ENCODE peak calls at places on chromosome 9, in eight cellular contexts. P is GM04504; A is caudate nucleus; T is hypothalamus; H is iPS DF 6.9; N is effector memory CD8-positive, alpha-beta T cell; D is stimulated activated CD4-positive, alpha-beta T cell treated with anti-CD3 and anti-CD28 coated beads, Interleukin-2, amount 100 ng/mL, for 24 hours; S is GM12892. F is an unnamed sample.

GRCh38 chr9:90012825-90013425 is 408.1 kb downstream of the GADD45G start:
- DNase-seq in P (no peak), A (no peak), T (no peak), H (no peak), N (no peak), D (no peak), S (no peak), F (no peak)

GRCh38 chr9:98795295-98795955 is 930 bp downstream of the ANKS6 start:
- DNase-seq in P (no peak), A (no peak), T (no peak), H (no peak), N (no peak), D (no peak), S (no peak), F (no peak)

GRCh38 chr9:72863456-72864094 is 89.3 kb downstream of the ALDH1A1 start:
- DNase-seq in P (no peak), A (no peak), T (no peak), H (no peak), N (no peak), D (no peak), S (no peak), F (no peak)

GRCh38 chr9:128125575-128126354 is 1.8 kb downstream of the PTGES2 start:
- DNase-seq in P (no peak), A (no peak), T (no peak), H (no peak), N (no peak), D (no peak), S (no peak), F (no peak)

GRCh38 chr9:36772449-36773370 is 200.0 kb downstream of the MELK start:
- DNase-seq in P (no peak), A (no peak), T (no peak), H (no peak), N (no peak), D (no peak), S (no peak), F (no peak)

GRCh38 chr9:127706836-127707241 is at the start of gene CFAP157:
- DNase-seq in P (no peak), A (no peak), T (no peak), H (no peak), N (no peak), D (no peak), S (no peak), F (no peak)

GRCh38 chr9:72592501-72593403 is 71.3 kb downstream of the TMC1 start:
- DNase-seq in P (no peak), A (no peak), T (no peak), H (peak; percentile 64), N (peak; percentile 23), D (peak; percentile 25), S (no peak), F (peak; percentile 52)

GRCh38 chr9:117546894-117547293 is 132.0 kb upstream of the ASTN2 start:
- DNase-seq in P (no peak), A (no peak), T (no peak), H (no peak), N (no peak), D (no peak), S (no peak), F (peak; percentile 7)

GRCh38 chr9:38389313-38389712 is 3.2 kb upstream of the ALDH1B1 start:
- DNase-seq in P (no peak), A (no peak), T (no peak), H (no peak), N (no peak), D (no peak), S (no peak), F (no peak)

GRCh38 chr9:14309403-14309802 is 4.5 kb downstream of the NFIB start:
- DNase-seq in P (no peak), A (no peak), T (no peak), H (no peak), N (no peak), D (no peak), S (no peak), F (no peak)

GRCh38 chr9:98791147-98792095 is 4.9 kb downstream of the ANKS6 start:
- DNase-seq in P (peak; percentile 95), A (peak; percentile 26), T (peak; percentile 10), H (peak; percentile 75), N (peak; percentile 56), D (peak; percentile 66), S (peak; percentile 60), F (peak; percentile 88)

GRCh38 chr9:6214903-6215302 is 704 bp upstream of the IL33 start:
- DNase-seq in P (peak; percentile 17), A (no peak), T (no peak), H (no peak), N (no peak), D (no peak), S (no peak), F (no peak)

GRCh38 chr9:127976498-127976897 is 4.3 kb downstream of the EEIG1 start:
- DNase-seq in P (no peak), A (no peak), T (no peak), H (no peak), N (peak; percentile 59), D (no peak), S (no peak), F (no peak)

GRCh38 chr9:104232781-104233341 is 138.8 kb downstream of the SMC2 start:
- DNase-seq in P (no peak), A (no peak), T (no peak), H (no peak), N (no peak), D (no peak), S (no peak), F (no peak)

GRCh38 chr9:4517274-4517673 is 27.0 kb downstream of the SLC1A1 start:
- DNase-seq in P (no peak), A (no peak), T (no peak), H (no peak), N (no peak), D (no peak), S (no peak), F (no peak)

GRCh38 chr9:22446950-22447606 is 454 bp downstream of the DMRTA1 start:
- DNase-seq in P (no peak), A (no peak), T (no peak), H (no peak), N (no peak), D (peak; percentile 28), S (peak; percentile 11), F (peak; percentile 36)

GRCh38 chr9:130898552-130898852 is 1.9 kb upstream of the QRFP start:
- DNase-seq in P (no peak), A (no peak), T (no peak), H (no peak), N (no peak), D (no peak), S (no peak), F (no peak)

GRCh38 chr9:114836769-114837168 is 30.9 kb upstream of the TNFSF15 start:
- DNase-seq in P (no peak), A (no peak), T (no peak), H (no peak), N (no peak), D (no peak), S (no peak), F (no peak)

GRCh38 chr9:32431940-32432555 is 47.6 kb downstream of the ACO1 start:
- DNase-seq in P (no peak), A (no peak), T (no peak), H (peak; percentile 13), N (peak; percentile 13), D (peak; percentile 53), S (no peak), F (peak; percentile 40)

GRCh38 chr9:113509463-113509862 is 45.9 kb downstream of the RGS3 start:
- DNase-seq in P (peak; percentile 61), A (no peak), T (no peak), H (no peak), N (no peak), D (no peak), S (no peak), F (no peak)

GRCh38 chr9:74920944-74921626 is 31.6 kb downstream of the C9orf40 start:
- DNase-seq in P (no peak), A (no peak), T (no peak), H (no peak), N (no peak), D (no peak), S (no peak), F (no peak)